ENCODE peak calls at places on chromosome 1, in seven cellular contexts. S, I, P, M, B, A and Y are unnamed samples.

GRCh38 chr1:34929497-34929852 is at the start of gene DLGAP3:
- DNase-seq in S (no peak), I (no peak), P (no peak), M (no peak), B (peak; percentile 49), A (peak; percentile 3), Y (no peak)

GRCh38 chr1:229059671-229060079 is 211.2 kb upstream of the RAB4A start:
- DNase-seq in S (no peak), I (no peak), P (no peak), M (no peak), B (no peak), A (no peak), Y (peak; percentile 93)

GRCh38 chr1:9755441-9755995 is 68.2 kb downstream of the CLSTN1 start:
- DNase-seq in S (no peak), I (no peak), P (no peak), M (no peak), B (no peak), A (no peak), Y (no peak)

GRCh38 chr1:162009501-162010174 is 14.0 kb downstream of the OLFML2B start:
- DNase-seq in S (no peak), I (no peak), P (no peak), M (no peak), B (no peak), A (no peak), Y (no peak)

GRCh38 chr1:191831572-191831971 is 326.7 kb upstream of the RGS18 start:
- DNase-seq in S (no peak), I (no peak), P (no peak), M (peak; percentile 60), B (no peak), A (no peak), Y (no peak)

GRCh38 chr1:161989108-161989507 is 34.6 kb downstream of the OLFML2B start:
- DNase-seq in S (no peak), I (no peak), P (no peak), M (no peak), B (no peak), A (no peak), Y (no peak)

GRCh38 chr1:62301726-62302390 is 17.4 kb downstream of the KANK4 start:
- DNase-seq in S (no peak), I (no peak), P (no peak), M (peak; percentile 43), B (no peak), A (no peak), Y (no peak)

GRCh38 chr1:961132-961652 is 808 bp downstream of the KLHL17 start:
- DNase-seq in S (no peak), I (no peak), P (no peak), M (no peak), B (no peak), A (no peak), Y (peak; percentile 16)

GRCh38 chr1:160544647-160545046 is 21.6 kb upstream of the SLAMF6 start:
- DNase-seq in S (no peak), I (no peak), P (no peak), M (no peak), B (no peak), A (no peak), Y (peak; percentile 24)

GRCh38 chr1:230611128-230611914 is 31.0 kb upstream of the COG2 start:
- DNase-seq in S (no peak), I (no peak), P (no peak), M (no peak), B (no peak), A (no peak), Y (no peak)

GRCh38 chr1:118184737-118185082 is 318 bp downstream of the SPAG17 start:
- DNase-seq in S (no peak), I (peak; percentile 80), P (no peak), M (no peak), B (no peak), A (no peak), Y (no peak)